ENCODE peak calls at places on chromosomes 12 and 14, in ten cellular contexts. P, Q, I, X, Z, A, G, H, C and R are unnamed samples.

GRCh38 chr14:100640481-100641273 is 53.5 kb upstream of the BEGAIN start:
- DNase-seq in A (no peak), H (peak), Z (no peak), P (peak), X (peak), G (peak), Q (peak), C (no peak), I (no peak), R (no peak)

GRCh38 chr14:80054020-80054419 is 157.3 kb downstream of the DIO2 start:
- DNase-seq in H (no peak), C (no peak), X (no peak), G (no peak), Q (no peak), A (no peak), P (no peak), Z (no peak), I (no peak), R (no peak)

GRCh38 chr14:32352631-32353030 is 23.5 kb downstream of the AKAP6 start:
- DNase-seq in X (no peak), C (no peak), Z (no peak), A (no peak), H (no peak), I (no peak), P (no peak), Q (no peak), G (no peak), R (no peak)

GRCh38 chr14:87149583-87150354 is 843.2 kb downstream of the GALC start:
- DNase-seq in X (no peak), P (no peak), I (no peak), A (no peak), H (no peak), Z (no peak), G (peak), Q (no peak), C (no peak), R (no peak)

GRCh38 chr12:60172696-60173095 is 576.9 kb downstream of the SLC16A7 start:
- DNase-seq in X (no peak), I (no peak), H (no peak), A (no peak), P (no peak), Z (no peak), Q (no peak), G (no peak), C (no peak), R (no peak)

GRCh38 chr12:17588968-17589367 is 501.0 kb downstream of the RERGL start:
- DNase-seq in Q (no peak), P (no peak), Z (no peak), G (peak), A (peak), C (no peak), H (no peak), X (peak), I (peak), R (peak)

GRCh38 chr12:130634866-130635265 is 81.2 kb downstream of the RIMBP2 start:
- DNase-seq in A (no peak), P (no peak), C (no peak), G (no peak), Z (no peak), X (no peak), Q (no peak), H (no peak), I (no peak), R (no peak)

GRCh38 chr12:69698769-69699540 is at the start of gene BEST3:
- DNase-seq in Q (no peak), Z (no peak), P (no peak), A (no peak), C (no peak), H (no peak), I (no peak), X (no peak), G (no peak), R (no peak)

GRCh38 chr12:128387811-128388422 is 120.9 kb downstream of the TMEM132C start:
- DNase-seq in G (peak), I (peak), A (peak), H (no peak), C (peak), P (peak), Z (no peak), X (no peak), Q (no peak), R (no peak)

GRCh38 chr14:24483604-24484252 is 24.3 kb downstream of the CMA1 start:
- DNase-seq in X (peak), Z (no peak), G (peak), H (no peak), C (no peak), P (no peak), A (no peak), Q (no peak), I (no peak), R (no peak)

GRCh38 chr12:108884116-108885012 is 4.5 kb downstream of the DAO start:
- DNase-seq in I (peak), H (peak), Z (peak), X (peak), C (no peak), Q (peak), G (peak), P (peak), A (peak), R (peak)

GRCh38 chr12:524167-524951 is 64.6 kb downstream of the B4GALNT3 start:
- DNase-seq in H (no peak), P (no peak), G (no peak), Z (no peak), Q (no peak), A (no peak), X (no peak), I (no peak), C (peak), R (peak)

GRCh38 chr14:69090187-69090789 is 62.6 kb downstream of the DCAF5 start:
- DNase-seq in X (peak), Q (peak), C (no peak), P (peak), H (no peak), A (peak), G (no peak), Z (no peak), I (peak), R (no peak)

GRCh38 chr12:39074063-39074462 is 168.7 kb upstream of the CPNE8 start:
- DNase-seq in P (no peak), H (no peak), G (no peak), C (no peak), I (no peak), X (no peak), A (no peak), Q (no peak), Z (no peak), R (no peak)

GRCh38 chr12:69240625-69240984 is 1.2 kb downstream of the CPSF6 start:
- DNase-seq in X (peak), C (no peak), P (peak), Z (no peak), G (no peak), Q (no peak), I (no peak), H (no peak), A (peak), R (no peak)

GRCh38 chr12:1977109-1977508 is 27.1 kb downstream of the DCP1B start:
- DNase-seq in X (no peak), I (no peak), H (no peak), P (no peak), C (no peak), Z (no peak), Q (no peak), G (no peak), A (no peak), R (no peak)

GRCh38 chr14:61927521-61927920 is 165.3 kb downstream of the SNAPC1 start:
- DNase-seq in Q (no peak), G (peak), C (no peak), P (no peak), H (no peak), Z (no peak), I (no peak), A (peak), X (peak), R (no peak)

GRCh38 chr14:51367600-51367931 is 127.5 kb downstream of the TMX1 start:
- DNase-seq in Z (no peak), G (no peak), P (no peak), X (peak), Q (no peak), A (no peak), C (no peak), I (no peak), H (no peak), R (no peak)

GRCh38 chr14:65101631-65102440 is 481 bp downstream of the MAX start:
- DNase-seq in X (peak), A (peak), H (peak), Z (peak), G (no peak), Q (peak), I (peak), C (peak), P (no peak), R (no peak)